ENCODE peak calls at places on chromosomes 6 and 20, in nine cellular contexts. R is retinal pigment epithelial cell, B is H1, G is uterus, T is tibial artery, D is spleen, Z is heart left ventricle, L is body of pancreas, K is psoas muscle. X is an unnamed sample.

GRCh38 chr6:107399927-107400326 is 59.4 kb downstream of the PDSS2 start:
- DNase-seq in T (no peak), K (no peak), Z (no peak), L (no peak), D (no peak), B (no peak), R (peak), G (no peak), X (no peak)

GRCh38 chr6:105648276-105648675 is 245.4 kb upstream of the PREP start:
- DNase-seq in G (no peak), K (no peak), Z (no peak), D (no peak), R (no peak), B (no peak), T (no peak), L (no peak), X (no peak)

GRCh38 chr6:139932671-139933070 is 558.2 kb upstream of the CITED2 start:
- DNase-seq in R (no peak), L (no peak), K (no peak), Z (no peak), B (no peak), G (no peak), D (no peak), T (no peak), X (no peak)

GRCh38 chr20:40497781-40498691 is 191.0 kb downstream of the MAFB start:
- DNase-seq in G (no peak), K (peak), T (peak), B (no peak), D (peak), L (peak), Z (peak), R (no peak), X (no peak)

GRCh38 chr6:158897236-158897635 is 78.1 kb upstream of the EZR start:
- DNase-seq in G (no peak), D (no peak), K (no peak), Z (no peak), B (no peak), L (no peak), R (no peak), T (no peak), X (no peak)

GRCh38 chr6:79001415-79001814 is 76.6 kb downstream of the PHIP start:
- DNase-seq in L (no peak), B (no peak), Z (no peak), K (no peak), D (no peak), T (no peak), R (no peak), G (no peak), X (no peak)

GRCh38 chr6:85594197-85594930 is 706 bp upstream of the SNX14 start:
- DNase-seq in L (peak), K (no peak), B (no peak), D (no peak), G (no peak), T (no peak), Z (no peak), R (no peak), X (no peak)

GRCh38 chr6:37698264-37699137 is 818 bp upstream of the MDGA1 start:
- DNase-seq in Z (peak), G (peak), R (no peak), K (peak), D (peak), B (no peak), L (peak), T (no peak), X (no peak)

GRCh38 chr20:54172532-54172855 is 1.3 kb downstream of the CYP24A1 start:
- DNase-seq in G (no peak), B (no peak), T (no peak), Z (no peak), K (no peak), R (peak), D (no peak), L (no peak), X (no peak)

GRCh38 chr6:167767715-167768107 is 59.0 kb upstream of the AFDN start:
- DNase-seq in G (no peak), K (no peak), B (no peak), R (no peak), Z (no peak), L (no peak), D (peak), T (no peak), X (no peak)

GRCh38 chr6:4803343-4803744 is 27.1 kb downstream of the CDYL start:
- DNase-seq in R (no peak), G (no peak), K (no peak), B (no peak), D (no peak), L (no peak), T (no peak), Z (peak), X (no peak)

GRCh38 chr20:32189691-32190607 is 17.6 kb downstream of the PLAGL2 start:
- DNase-seq in T (peak), L (peak), D (peak), K (peak), R (no peak), G (peak), B (no peak), Z (peak), X (no peak)

GRCh38 chr6:42300701-42301100 is 83.0 kb upstream of the MRPS10 start:
- DNase-seq in T (no peak), B (no peak), Z (no peak), G (no peak), R (no peak), K (no peak), L (no peak), D (no peak), X (no peak)

GRCh38 chr20:61045876-61046585 is 206.0 kb upstream of the CDH4 start:
- DNase-seq in L (no peak), K (peak), D (no peak), R (no peak), T (peak), G (no peak), B (no peak), Z (no peak), X (no peak)

GRCh38 chr20:10077081-10077471 is 42.3 kb downstream of the ANKEF1 start:
- DNase-seq in Z (no peak), K (no peak), T (no peak), L (peak), G (no peak), R (no peak), B (no peak), D (no peak), X (no peak)

GRCh38 chr6:31528821-31529328 is at the start of gene MCCD1:
- DNase-seq in R (no peak), B (no peak), L (no peak), T (no peak), Z (no peak), K (no peak), D (no peak), G (no peak), X (no peak)

GRCh38 chr6:130420911-130421310 is 55.1 kb downstream of the TMEM200A start:
- DNase-seq in T (no peak), Z (no peak), B (no peak), R (no peak), D (peak), G (no peak), K (no peak), L (no peak), X (peak)

GRCh38 chr6:42316390-42316970 is 98.8 kb upstream of the MRPS10 start:
- DNase-seq in B (peak), R (peak), K (no peak), Z (no peak), L (no peak), G (no peak), D (no peak), T (no peak), X (no peak)

GRCh38 chr6:27584326-27584725 is 111.4 kb upstream of the ZNF184 start:
- DNase-seq in K (no peak), D (no peak), T (no peak), R (no peak), B (no peak), Z (no peak), G (no peak), L (no peak), X (no peak)

GRCh38 chr6:117491916-117492315 is 9.4 kb downstream of the DCBLD1 start:
- DNase-seq in K (no peak), R (no peak), Z (no peak), L (no peak), B (no peak), G (no peak), D (no peak), T (no peak), X (no peak)

GRCh38 chr20:47453167-47453782 is 48.4 kb upstream of the NCOA3 start:
- DNase-seq in Z (no peak), L (no peak), R (no peak), K (no peak), G (no peak), D (no peak), B (no peak), T (no peak), X (peak)

DNA sequence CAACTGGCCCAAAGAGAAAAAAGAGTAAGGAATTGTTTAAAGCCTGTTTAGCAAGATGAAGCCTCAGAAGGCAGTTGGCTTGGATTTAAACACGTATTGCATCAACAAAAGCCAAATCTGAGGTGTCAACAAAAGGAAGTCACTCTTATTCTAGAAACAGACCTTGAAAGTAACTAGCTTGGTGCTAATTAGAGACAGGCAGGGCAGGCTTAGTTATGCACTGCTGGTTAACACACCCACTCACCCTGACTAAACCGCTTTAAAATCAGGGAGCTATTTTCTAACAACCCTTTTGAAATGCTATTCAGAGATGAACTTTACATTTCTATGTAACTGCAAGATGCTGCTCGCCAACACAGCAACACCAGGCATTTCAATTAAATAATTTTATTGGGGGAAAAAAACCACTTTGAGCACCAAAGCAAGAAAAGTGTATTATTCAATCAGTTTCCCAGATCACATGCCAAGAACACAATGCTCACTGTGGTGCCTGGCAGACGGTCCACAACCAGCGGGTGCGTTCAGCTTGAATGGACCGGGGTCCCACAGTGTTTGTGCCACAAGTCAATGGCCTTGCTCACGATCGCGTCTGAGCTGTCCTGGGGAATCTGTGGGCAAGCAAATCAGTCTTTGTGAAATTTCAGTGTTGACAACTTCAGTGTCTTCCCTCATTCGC is 23.6 kb downstream of the TBC1D7 start:
- DNase-seq in K (no peak), L (no peak), R (peak), D (no peak), B (no peak), G (no peak), T (no peak), Z (no peak), X (no peak)
- H3K4me3 ChIP-seq in K (no peak), L (no peak), R (no peak), D (no peak), B (no peak), G (no peak), T (no peak), Z (no peak), X (no peak)

GRCh38 chr6:48213076-48213788 is 102.2 kb upstream of the PTCHD4 start:
- DNase-seq in D (no peak), T (no peak), B (no peak), K (no peak), L (no peak), Z (no peak), R (peak), G (no peak), X (no peak)
- H3K4me3 ChIP-seq in D (no peak), T (no peak), B (no peak), K (no peak), L (no peak), Z (no peak), R (no peak), G (no peak), X (no peak)

GRCh38 chr20:1164871-1165270 is 19.9 kb downstream of the TMEM74B start:
- DNase-seq in R (no peak), G (no peak), Z (no peak), B (no peak), D (no peak), T (no peak), L (no peak), K (no peak), X (no peak)

GRCh38 chr20:1165521-1165920 is 19.3 kb downstream of the TMEM74B start:
- DNase-seq in L (no peak), Z (no peak), G (no peak), K (no peak), T (no peak), B (no peak), R (no peak), D (no peak), X (no peak)

GRCh38 chr20:1163653-1164052 is 21.1 kb downstream of the TMEM74B start:
- DNase-seq in T (no peak), K (no peak), L (no peak), B (no peak), G (no peak), R (no peak), Z (no peak), D (no peak), X (no peak)

GRCh38 chr20:1166963-1167720 is 17.6 kb downstream of the TMEM74B start:
- DNase-seq in D (no peak), T (no peak), L (no peak), G (no peak), B (no peak), K (no peak), R (no peak), Z (no peak), X (no peak)

DNA sequence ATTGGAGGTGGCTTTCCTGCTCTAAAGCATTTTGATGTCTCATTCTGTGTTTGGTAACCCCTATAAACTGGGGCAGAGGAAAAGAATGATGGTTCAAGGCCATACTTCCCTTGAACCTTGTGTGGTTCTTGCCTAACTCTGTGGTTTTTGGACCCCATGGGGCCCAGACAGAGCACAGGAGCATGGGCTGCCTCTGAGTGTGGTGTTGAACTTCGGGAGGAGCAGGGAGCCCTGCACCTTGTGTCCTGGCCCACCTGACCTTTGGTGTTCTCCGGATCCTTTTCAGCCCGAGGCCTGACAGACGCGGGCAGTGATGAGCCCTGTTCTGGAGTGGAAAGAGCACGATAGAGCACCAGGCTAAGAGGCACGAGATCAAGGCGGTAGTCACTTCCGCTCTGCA is 18.8 kb downstream of the TMEM74B start:
- DNase-seq in B (no peak), R (no peak), G (no peak), L (no peak), T (no peak), Z (no peak), K (no peak), D (no peak), X (no peak)
- H3K4me3 ChIP-seq in B (no peak), R (no peak), G (no peak), L (no peak), T (no peak), Z (no peak), K (no peak), D (no peak), X (no peak)

GRCh38 chr20:58981564-58982364 is 708 bp downstream of the NELFCD start:
- DNase-seq in B (no peak), G (no peak), T (no peak), K (no peak), D (no peak), R (no peak), L (no peak), Z (no peak), X (no peak)

GRCh38 chr20:58984691-58985090 is 3.6 kb downstream of the NELFCD start:
- DNase-seq in R (no peak), D (no peak), L (no peak), B (no peak), K (no peak), G (no peak), T (peak), Z (no peak), X (no peak)

GRCh38 chr20:58982406-58983114 is 1.5 kb downstream of the NELFCD start:
- DNase-seq in D (no peak), T (no peak), B (no peak), G (no peak), K (no peak), R (no peak), Z (no peak), L (no peak), X (no peak)

GRCh38 chr20:58978351-58979190 is 2.5 kb upstream of the NELFCD start:
- DNase-seq in G (no peak), K (no peak), D (no peak), Z (no peak), B (no peak), L (no peak), R (no peak), T (no peak), X (no peak)

DNA sequence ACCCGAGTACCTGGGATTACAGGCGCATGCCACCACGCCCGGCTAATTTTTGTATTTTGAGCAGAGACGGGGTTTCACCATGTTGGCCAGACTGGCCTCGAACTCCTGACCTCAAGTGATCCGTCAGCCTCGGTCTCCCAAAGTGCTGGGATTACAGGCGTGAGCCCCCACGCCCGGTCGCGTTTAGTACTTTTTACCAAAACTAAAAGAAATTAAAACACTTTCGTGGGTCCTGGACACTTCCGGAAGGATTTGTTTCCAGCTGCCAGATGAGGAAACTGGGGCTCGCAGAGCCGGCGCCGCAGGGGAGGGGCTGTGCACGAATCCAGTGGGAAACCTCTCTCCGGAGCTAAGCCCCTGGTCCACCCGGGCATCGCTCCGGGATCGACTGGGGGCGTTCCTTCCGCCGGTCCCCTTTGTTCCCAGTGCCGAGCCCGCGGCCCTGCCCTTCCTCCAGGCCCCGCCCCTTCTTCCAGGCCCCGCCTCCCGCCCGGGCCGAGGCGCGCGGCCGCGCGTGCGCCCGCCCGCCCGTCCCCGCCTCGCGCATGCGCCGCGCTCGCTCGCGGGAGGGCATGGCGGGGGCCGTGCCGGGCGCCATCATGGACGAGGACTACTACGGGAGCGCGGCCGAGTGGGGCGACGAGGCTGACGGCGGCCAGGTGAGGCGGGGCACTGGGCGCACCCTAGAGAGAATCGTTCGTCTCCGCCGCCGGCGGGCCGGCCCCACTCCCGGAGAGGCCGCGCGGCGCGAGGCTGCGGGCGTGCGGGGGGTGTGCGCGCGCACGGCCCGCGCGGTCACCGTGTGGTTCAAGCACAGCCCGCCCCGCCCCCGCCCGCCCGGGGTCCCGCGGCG is at the start of gene NELFCD:
- DNase-seq in B (peak), K (peak), Z (peak), D (peak), L (peak), T (peak), R (peak), G (peak), X (no peak)
- H3K4me3 ChIP-seq in B (peak), K (peak), Z (peak), D (peak), L (peak), T (peak), R (peak), G (peak), X (peak)

GRCh38 chr6:34680802-34681515 is 15.6 kb downstream of the ILRUN start:
- DNase-seq in D (no peak), L (no peak), G (no peak), B (no peak), K (no peak), Z (no peak), T (no peak), R (no peak), X (peak)
- H3K4me3 ChIP-seq in D (no peak), L (no peak), G (no peak), B (no peak), K (no peak), Z (no peak), T (no peak), R (no peak), X (peak)

DNA sequence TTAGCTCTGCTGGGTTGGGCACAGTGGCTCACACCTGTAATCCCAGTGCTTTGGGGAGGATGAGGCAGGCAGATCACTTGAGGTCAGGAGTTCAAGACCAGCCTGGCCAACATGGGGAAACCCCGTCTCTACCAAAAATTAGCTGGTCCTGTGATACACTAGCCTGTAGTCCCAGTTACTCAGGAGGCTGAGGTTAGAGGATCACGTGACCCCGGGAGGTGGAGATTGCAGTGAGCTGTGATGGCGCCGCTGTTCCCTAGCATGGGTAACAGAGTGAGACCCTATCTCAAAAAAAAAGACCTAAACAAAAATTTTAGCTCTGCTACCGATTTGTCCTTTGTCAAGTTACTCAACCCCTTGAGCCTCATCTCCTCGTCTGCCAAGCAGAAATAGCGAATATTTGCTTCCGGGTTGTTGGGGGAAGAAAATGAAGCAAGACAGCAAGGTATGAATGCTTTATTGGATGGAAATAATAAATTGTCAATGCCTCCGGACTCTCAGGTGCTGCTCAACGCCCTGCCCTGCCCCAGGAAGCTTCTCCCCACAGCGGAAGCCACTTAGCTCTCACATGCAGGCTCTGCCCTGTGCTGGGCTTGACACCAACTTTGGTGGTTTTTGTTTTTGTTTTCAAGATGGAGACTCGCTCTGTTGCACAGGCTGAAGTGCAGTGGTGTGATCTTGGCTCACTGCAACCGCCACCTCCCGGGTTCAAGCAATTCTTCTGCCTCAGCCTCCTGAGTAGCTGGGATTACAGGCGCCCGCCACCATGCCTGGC is 24.9 kb upstream of the ITCH start:
- DNase-seq in G (no peak), K (no peak), B (no peak), D (no peak), R (no peak), L (no peak), T (no peak), Z (no peak), X (no peak)
- H3K4me3 ChIP-seq in G (no peak), K (no peak), B (no peak), D (no peak), R (no peak), L (no peak), T (no peak), Z (no peak), X (no peak)

GRCh38 chr6:143108278-143108677 is 47.6 kb downstream of the AIG1 start:
- DNase-seq in K (no peak), R (no peak), D (no peak), Z (no peak), T (no peak), L (no peak), B (no peak), G (no peak), X (no peak)

GRCh38 chr6:143099647-143100046 is 39.0 kb downstream of the AIG1 start:
- DNase-seq in L (no peak), T (no peak), B (no peak), Z (no peak), K (no peak), G (no peak), R (no peak), D (no peak), X (no peak)

GRCh38 chr6:143100429-143100828 is 39.7 kb downstream of the AIG1 start:
- DNase-seq in G (no peak), K (no peak), D (no peak), T (no peak), B (no peak), L (no peak), Z (no peak), R (no peak), X (no peak)

GRCh38 chr6:143107440-143107839 is 46.8 kb downstream of the AIG1 start:
- DNase-seq in R (no peak), Z (no peak), K (no peak), G (no peak), D (no peak), L (no peak), B (no peak), T (no peak), X (no peak)

GRCh38 chr6:143103916-143104315 is 43.2 kb downstream of the AIG1 start:
- DNase-seq in B (no peak), G (no peak), Z (no peak), L (no peak), D (no peak), R (no peak), K (no peak), T (no peak), X (no peak)
- H3K4me3 ChIP-seq in B (no peak), G (no peak), Z (no peak), L (no peak), D (no peak), R (no peak), K (no peak), T (no peak), X (no peak)

X was measured in epithelial cell of proximal tubule.